ENCODE peak calls at places on chromosomes 12 and 14, in ten cellular contexts. One of them, this sample, is unnamed.

GRCh38 chr12:132186208-132186856 is 42.1 kb downstream of the NOC4L start:
- DNase-seq in HCT116: no peak
- DNase-seq in OCI-LY7: no peak
- DNase-seq in adrenal gland: no peak
- DNase-seq in prostate gland: no peak
- DNase-seq in kidney: peak
- DNase-seq in mesenchymal stem cell: no peak
- DNase-seq in aorta: no peak
- DNase-seq in CD4-positive, alpha-beta T cell: no peak
- DNase-seq in epithelial cell of prostate: no peak
- DNase-seq in this sample: no peak

GRCh38 chr14:52279405-52279804 is 11.9 kb downstream of the PTGDR start:
- DNase-seq in HCT116: no peak
- DNase-seq in OCI-LY7: no peak
- DNase-seq in adrenal gland: no peak
- DNase-seq in prostate gland: no peak
- DNase-seq in kidney: no peak
- DNase-seq in mesenchymal stem cell: peak
- DNase-seq in aorta: no peak
- DNase-seq in CD4-positive, alpha-beta T cell: no peak
- DNase-seq in epithelial cell of prostate: no peak
- DNase-seq in this sample: peak

GRCh38 chr14:103545915-103546650 is 16.4 kb downstream of the BAG5 start:
- DNase-seq in HCT116: no peak
- DNase-seq in OCI-LY7: no peak
- DNase-seq in adrenal gland: no peak
- DNase-seq in prostate gland: no peak
- DNase-seq in kidney: peak
- DNase-seq in mesenchymal stem cell: no peak
- DNase-seq in aorta: peak
- DNase-seq in CD4-positive, alpha-beta T cell: no peak
- DNase-seq in epithelial cell of prostate: no peak
- DNase-seq in this sample: no peak

GRCh38 chr12:66030217-66030781 is 100.3 kb downstream of the LLPH start:
- DNase-seq in HCT116: no peak
- DNase-seq in OCI-LY7: no peak
- DNase-seq in adrenal gland: no peak
- DNase-seq in prostate gland: no peak
- DNase-seq in kidney: no peak
- DNase-seq in mesenchymal stem cell: no peak
- DNase-seq in aorta: no peak
- DNase-seq in CD4-positive, alpha-beta T cell: no peak
- DNase-seq in epithelial cell of prostate: no peak
- DNase-seq in this sample: no peak

GRCh38 chr14:100531591-100532121 is 55.6 kb downstream of the BEGAIN start:
- DNase-seq in HCT116: no peak
- DNase-seq in OCI-LY7: no peak
- DNase-seq in adrenal gland: peak
- DNase-seq in prostate gland: no peak
- DNase-seq in kidney: peak
- DNase-seq in mesenchymal stem cell: no peak
- DNase-seq in aorta: peak
- DNase-seq in CD4-positive, alpha-beta T cell: no peak
- DNase-seq in epithelial cell of prostate: no peak
- DNase-seq in this sample: no peak

GRCh38 chr12:64826234-64826633 is 1.8 kb downstream of the TBC1D30 start:
- DNase-seq in HCT116: no peak
- DNase-seq in OCI-LY7: no peak
- DNase-seq in adrenal gland: peak
- DNase-seq in prostate gland: peak
- DNase-seq in kidney: peak
- DNase-seq in mesenchymal stem cell: peak
- DNase-seq in aorta: peak
- DNase-seq in CD4-positive, alpha-beta T cell: peak
- DNase-seq in epithelial cell of prostate: no peak
- DNase-seq in this sample: no peak

GRCh38 chr14:78836777-78837176 is 666.6 kb downstream of the NRXN3 start:
- DNase-seq in HCT116: peak
- DNase-seq in OCI-LY7: peak
- DNase-seq in adrenal gland: no peak
- DNase-seq in prostate gland: peak
- DNase-seq in kidney: no peak
- DNase-seq in mesenchymal stem cell: peak
- DNase-seq in aorta: no peak
- DNase-seq in CD4-positive, alpha-beta T cell: no peak
- DNase-seq in epithelial cell of prostate: peak
- DNase-seq in this sample: peak

GRCh38 chr12:63940295-63940997 is 95.9 kb downstream of the SRGAP1 start:
- DNase-seq in HCT116: no peak
- DNase-seq in OCI-LY7: no peak
- DNase-seq in adrenal gland: no peak
- DNase-seq in prostate gland: no peak
- DNase-seq in kidney: no peak
- DNase-seq in mesenchymal stem cell: no peak
- DNase-seq in aorta: no peak
- DNase-seq in CD4-positive, alpha-beta T cell: no peak
- DNase-seq in epithelial cell of prostate: no peak
- DNase-seq in this sample: no peak

GRCh38 chr14:63468273-63468672 is 74.9 kb downstream of the PPP2R5E start:
- DNase-seq in HCT116: peak
- DNase-seq in OCI-LY7: no peak
- DNase-seq in adrenal gland: no peak
- DNase-seq in prostate gland: no peak
- DNase-seq in kidney: no peak
- DNase-seq in mesenchymal stem cell: no peak
- DNase-seq in aorta: no peak
- DNase-seq in CD4-positive, alpha-beta T cell: no peak
- DNase-seq in epithelial cell of prostate: no peak
- DNase-seq in this sample: peak

GRCh38 chr12:46304080-46304479 is 35.2 kb upstream of the SLC38A1 start:
- DNase-seq in HCT116: no peak
- DNase-seq in OCI-LY7: no peak
- DNase-seq in adrenal gland: no peak
- DNase-seq in prostate gland: no peak
- DNase-seq in kidney: no peak
- DNase-seq in mesenchymal stem cell: no peak
- DNase-seq in aorta: no peak
- DNase-seq in CD4-positive, alpha-beta T cell: no peak
- DNase-seq in epithelial cell of prostate: no peak
- DNase-seq in this sample: no peak

GRCh38 chr12:102470964-102471363 is 9.4 kb downstream of the IGF1 start:
- DNase-seq in HCT116: no peak
- DNase-seq in OCI-LY7: no peak
- DNase-seq in adrenal gland: no peak
- DNase-seq in prostate gland: no peak
- DNase-seq in kidney: no peak
- DNase-seq in mesenchymal stem cell: no peak
- DNase-seq in aorta: no peak
- DNase-seq in CD4-positive, alpha-beta T cell: no peak
- DNase-seq in epithelial cell of prostate: no peak
- DNase-seq in this sample: no peak

GRCh38 chr14:72726444-72726843 is 167.5 kb downstream of the DPF3 start:
- DNase-seq in HCT116: no peak
- DNase-seq in OCI-LY7: no peak
- DNase-seq in adrenal gland: no peak
- DNase-seq in prostate gland: no peak
- DNase-seq in kidney: no peak
- DNase-seq in mesenchymal stem cell: peak
- DNase-seq in aorta: no peak
- DNase-seq in CD4-positive, alpha-beta T cell: no peak
- DNase-seq in epithelial cell of prostate: no peak
- DNase-seq in this sample: no peak

GRCh38 chr12:117192057-117192456 is 1.8 kb upstream of the FBXO21 start:
- DNase-seq in HCT116: no peak
- DNase-seq in OCI-LY7: no peak
- DNase-seq in adrenal gland: peak
- DNase-seq in prostate gland: no peak
- DNase-seq in kidney: no peak
- DNase-seq in mesenchymal stem cell: no peak
- DNase-seq in aorta: no peak
- DNase-seq in CD4-positive, alpha-beta T cell: no peak
- DNase-seq in epithelial cell of prostate: no peak
- DNase-seq in this sample: no peak

GRCh38 chr14:36129181-36129580 is 47.3 kb downstream of the PTCSC3 start:
- DNase-seq in HCT116: peak
- DNase-seq in OCI-LY7: no peak
- DNase-seq in adrenal gland: no peak
- DNase-seq in prostate gland: no peak
- DNase-seq in kidney: no peak
- DNase-seq in mesenchymal stem cell: no peak
- DNase-seq in aorta: no peak
- DNase-seq in CD4-positive, alpha-beta T cell: no peak
- DNase-seq in epithelial cell of prostate: no peak
- DNase-seq in this sample: peak

GRCh38 chr14:103401223-103402214 is 16.3 kb downstream of the MARK3 start:
- DNase-seq in HCT116: no peak
- DNase-seq in OCI-LY7: no peak
- DNase-seq in adrenal gland: no peak
- DNase-seq in prostate gland: no peak
- DNase-seq in kidney: no peak
- DNase-seq in mesenchymal stem cell: peak
- DNase-seq in aorta: no peak
- DNase-seq in CD4-positive, alpha-beta T cell: no peak
- DNase-seq in epithelial cell of prostate: no peak
- DNase-seq in this sample: peak

DNA sequence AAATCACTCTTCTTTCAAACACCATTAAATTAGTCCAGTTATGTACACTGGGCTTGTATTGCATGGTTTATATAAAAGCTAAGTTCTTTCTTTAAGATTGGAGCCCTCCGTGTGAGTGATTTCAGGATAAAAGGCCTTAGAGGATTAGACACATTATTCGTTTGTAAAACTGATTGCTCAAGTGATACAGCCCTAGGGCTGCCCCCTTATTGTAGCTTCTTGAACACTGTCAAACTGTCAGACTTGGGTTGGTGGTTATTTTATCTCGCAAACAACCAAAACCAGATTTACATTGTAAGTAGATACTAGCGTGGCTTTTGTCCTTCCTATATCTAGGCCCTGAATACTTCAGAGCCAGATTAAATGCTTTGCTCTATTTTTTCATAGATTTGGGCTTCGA is 129.2 kb downstream of the ETV6 start:
- DNase-seq in HCT116: no peak
- DNase-seq in OCI-LY7: no peak
- DNase-seq in adrenal gland: no peak
- DNase-seq in prostate gland: no peak
- DNase-seq in kidney: no peak
- DNase-seq in mesenchymal stem cell: no peak
- DNase-seq in aorta: no peak
- DNase-seq in CD4-positive, alpha-beta T cell: no peak
- DNase-seq in epithelial cell of prostate: no peak
- DNase-seq in this sample: no peak
- H3K27ac ChIP-seq in HCT116: no peak
- H3K27ac ChIP-seq in OCI-LY7: no peak
- H3K27ac ChIP-seq in adrenal gland: no peak
- H3K27ac ChIP-seq in prostate gland: no peak
- H3K27ac ChIP-seq in kidney: no peak
- H3K27ac ChIP-seq in mesenchymal stem cell: no peak
- H3K27ac ChIP-seq in aorta: peak
- H3K27ac ChIP-seq in CD4-positive, alpha-beta T cell: no peak
- H3K27ac ChIP-seq in epithelial cell of prostate: no peak
- H3K27ac ChIP-seq in this sample: no peak

GRCh38 chr12:57126561-57126960 is 1.7 kb upstream of the LRP1 start:
- DNase-seq in HCT116: no peak
- DNase-seq in OCI-LY7: no peak
- DNase-seq in adrenal gland: no peak
- DNase-seq in prostate gland: no peak
- DNase-seq in kidney: no peak
- DNase-seq in mesenchymal stem cell: no peak
- DNase-seq in aorta: no peak
- DNase-seq in CD4-positive, alpha-beta T cell: no peak
- DNase-seq in epithelial cell of prostate: no peak
- DNase-seq in this sample: no peak

GRCh38 chr12:57127710-57128518 is at the start of gene LRP1:
- DNase-seq in HCT116: peak
- DNase-seq in OCI-LY7: peak
- DNase-seq in adrenal gland: peak
- DNase-seq in prostate gland: peak
- DNase-seq in kidney: peak
- DNase-seq in mesenchymal stem cell: peak
- DNase-seq in aorta: peak
- DNase-seq in CD4-positive, alpha-beta T cell: peak
- DNase-seq in epithelial cell of prostate: no peak
- DNase-seq in this sample: peak

GRCh38 chr12:57126061-57126460 is 2.2 kb upstream of the LRP1 start:
- DNase-seq in HCT116: no peak
- DNase-seq in OCI-LY7: no peak
- DNase-seq in adrenal gland: no peak
- DNase-seq in prostate gland: no peak
- DNase-seq in kidney: no peak
- DNase-seq in mesenchymal stem cell: no peak
- DNase-seq in aorta: no peak
- DNase-seq in CD4-positive, alpha-beta T cell: no peak
- DNase-seq in epithelial cell of prostate: no peak
- DNase-seq in this sample: no peak

GRCh38 chr12:57128519-57129247 is 400 bp downstream of the LRP1 start:
- DNase-seq in HCT116: no peak
- DNase-seq in OCI-LY7: no peak
- DNase-seq in adrenal gland: no peak
- DNase-seq in prostate gland: no peak
- DNase-seq in kidney: no peak
- DNase-seq in mesenchymal stem cell: no peak
- DNase-seq in aorta: no peak
- DNase-seq in CD4-positive, alpha-beta T cell: no peak
- DNase-seq in epithelial cell of prostate: no peak
- DNase-seq in this sample: no peak

GRCh38 chr12:57127101-57127709 is 1.1 kb upstream of the LRP1 start:
- DNase-seq in HCT116: peak
- DNase-seq in OCI-LY7: peak
- DNase-seq in adrenal gland: peak
- DNase-seq in prostate gland: peak
- DNase-seq in kidney: peak
- DNase-seq in mesenchymal stem cell: peak
- DNase-seq in aorta: peak
- DNase-seq in CD4-positive, alpha-beta T cell: peak
- DNase-seq in epithelial cell of prostate: no peak
- DNase-seq in this sample: peak
- H3K27ac ChIP-seq in HCT116: peak
- H3K27ac ChIP-seq in OCI-LY7: no peak
- H3K27ac ChIP-seq in adrenal gland: peak
- H3K27ac ChIP-seq in prostate gland: peak
- H3K27ac ChIP-seq in kidney: peak
- H3K27ac ChIP-seq in mesenchymal stem cell: no peak
- H3K27ac ChIP-seq in aorta: no peak
- H3K27ac ChIP-seq in CD4-positive, alpha-beta T cell: no peak
- H3K27ac ChIP-seq in epithelial cell of prostate: peak
- H3K27ac ChIP-seq in this sample: peak

GRCh38 chr14:68730811-68731425 is 61.9 kb downstream of the ZFP36L1 start:
- DNase-seq in HCT116: no peak
- DNase-seq in OCI-LY7: no peak
- DNase-seq in adrenal gland: no peak
- DNase-seq in prostate gland: no peak
- DNase-seq in kidney: no peak
- DNase-seq in mesenchymal stem cell: no peak
- DNase-seq in aorta: no peak
- DNase-seq in CD4-positive, alpha-beta T cell: no peak
- DNase-seq in epithelial cell of prostate: no peak
- DNase-seq in this sample: no peak
- H3K27ac ChIP-seq in HCT116: no peak
- H3K27ac ChIP-seq in OCI-LY7: no peak
- H3K27ac ChIP-seq in adrenal gland: no peak
- H3K27ac ChIP-seq in prostate gland: no peak
- H3K27ac ChIP-seq in kidney: no peak
- H3K27ac ChIP-seq in mesenchymal stem cell: no peak
- H3K27ac ChIP-seq in aorta: no peak
- H3K27ac ChIP-seq in CD4-positive, alpha-beta T cell: no peak
- H3K27ac ChIP-seq in epithelial cell of prostate: no peak
- H3K27ac ChIP-seq in this sample: no peak

GRCh38 chr14:64572721-64573508 is 23.2 kb downstream of the PPP1R36 start:
- DNase-seq in HCT116: no peak
- DNase-seq in OCI-LY7: no peak
- DNase-seq in adrenal gland: no peak
- DNase-seq in prostate gland: no peak
- DNase-seq in kidney: no peak
- DNase-seq in mesenchymal stem cell: no peak
- DNase-seq in aorta: no peak
- DNase-seq in CD4-positive, alpha-beta T cell: no peak
- DNase-seq in epithelial cell of prostate: no peak
- DNase-seq in this sample: no peak
- H3K27ac ChIP-seq in HCT116: no peak
- H3K27ac ChIP-seq in OCI-LY7: no peak
- H3K27ac ChIP-seq in adrenal gland: peak
- H3K27ac ChIP-seq in prostate gland: no peak
- H3K27ac ChIP-seq in kidney: peak
- H3K27ac ChIP-seq in mesenchymal stem cell: no peak
- H3K27ac ChIP-seq in aorta: no peak
- H3K27ac ChIP-seq in CD4-positive, alpha-beta T cell: no peak
- H3K27ac ChIP-seq in epithelial cell of prostate: no peak
- H3K27ac ChIP-seq in this sample: no peak